ENCODE peak calls at places on chromosomes 6 and 20, in eight cellular contexts. B is endothelial cell of umbilical vein, Y is uterus, F is IMR-90, P is adrenal gland, K is HCT116, S is heart left ventricle, Q is esophagus squamous epithelium. W is an unnamed sample.

GRCh38 chr6:130780137-130780536 is 47.1 kb upstream of the SMLR1 start:
- DNase-seq in B (no peak), Y (no peak), F (no peak), P (no peak), K (no peak), S (no peak), Q (no peak), W (no peak)

GRCh38 chr6:28816909-28817807 is 106.6 kb downstream of the TRIM27 start:
- DNase-seq in B (peak; percentile 26), Y (no peak), F (peak; percentile 86), P (no peak), K (no peak), S (no peak), Q (no peak), W (no peak)

GRCh38 chr6:37019065-37019450 is 13.6 kb downstream of the FGD2 start:
- DNase-seq in B (no peak), Y (no peak), F (no peak), P (no peak), K (no peak), S (no peak), Q (no peak), W (no peak)

GRCh38 chr6:134379086-134379485 is 61.2 kb upstream of the SGK1 start:
- DNase-seq in B (no peak), Y (no peak), F (no peak), P (no peak), K (peak; percentile 73), S (peak; percentile 27), Q (no peak), W (no peak)

GRCh38 chr6:63391203-63391970 is 71.6 kb upstream of the LGSN start:
- DNase-seq in B (no peak), Y (no peak), F (no peak), P (no peak), K (no peak), S (no peak), Q (no peak), W (no peak)

GRCh38 chr6:161327360-161327953 is 53.6 kb upstream of the AGPAT4 start:
- DNase-seq in B (no peak), Y (no peak), F (no peak), P (no peak), K (peak; percentile 26), S (no peak), Q (no peak), W (no peak)

GRCh38 chr6:134517863-134518262 is 200.0 kb upstream of the SGK1 start:
- DNase-seq in B (no peak), Y (no peak), F (no peak), P (no peak), K (no peak), S (no peak), Q (no peak), W (no peak)

GRCh38 chr20:327946-328563 is 2.7 kb downstream of the SOX12 start:
- DNase-seq in B (peak; percentile 15), Y (peak; percentile 21), F (peak; percentile 20), P (no peak), K (no peak), S (no peak), Q (no peak), W (peak; percentile 75)

GRCh38 chr6:164108869-164109769 is 694.6 kb downstream of the QKI start:
- DNase-seq in B (peak; percentile 17), Y (peak; percentile 26), F (no peak), P (peak; percentile 92), K (no peak), S (peak; percentile 96), Q (no peak), W (no peak)

GRCh38 chr6:57021086-57021720 is 25.3 kb upstream of the KIAA1586 start:
- DNase-seq in B (peak; percentile 54), Y (no peak), F (peak; percentile 64), P (no peak), K (peak; percentile 51), S (no peak), Q (no peak), W (no peak)

GRCh38 chr6:114998492-114998891 is 655.7 kb upstream of the HS3ST5 start:
- DNase-seq in B (no peak), Y (no peak), F (no peak), P (no peak), K (no peak), S (no peak), Q (no peak), W (peak; percentile 49)
- TF ChIP-seq POLR2A in B (no peak), Y (no peak), F (no peak), P (no peak), K (no peak), S (no peak), Q (no peak), W (no peak)

GRCh38 chr20:3795511-3796468 is at the start of gene CDC25B:
- DNase-seq in B (peak; percentile 88), Y (peak; percentile 95), F (peak; percentile 83), P (peak; percentile 90), K (peak; percentile 84), S (peak; percentile 94), Q (peak; percentile 75), W (peak; percentile 97)
- TF ChIP-seq POLR2A in B (peak; percentile 61), Y (peak; percentile 63), F (peak; percentile 52), P (no peak), K (peak; percentile 47), S (peak; percentile 44), Q (no peak), W (peak; percentile 54)

GRCh38 chr20:10504893-10505292 is 69.8 kb downstream of the SLX4IP start:
- DNase-seq in B (no peak), Y (peak; percentile 27), F (peak; percentile 21), P (peak; percentile 30), K (no peak), S (no peak), Q (no peak), W (no peak)

GRCh38 chr20:10497283-10497682 is 62.2 kb downstream of the SLX4IP start:
- DNase-seq in B (no peak), Y (no peak), F (no peak), P (no peak), K (no peak), S (no peak), Q (no peak), W (no peak)

GRCh38 chr20:10498196-10498595 is 63.1 kb downstream of the SLX4IP start:
- DNase-seq in B (peak; percentile 65), Y (no peak), F (no peak), P (no peak), K (no peak), S (no peak), Q (no peak), W (no peak)

GRCh38 chr20:10502098-10502526 is 67.0 kb downstream of the SLX4IP start:
- DNase-seq in B (no peak), Y (no peak), F (no peak), P (no peak), K (no peak), S (no peak), Q (no peak), W (no peak)

DNA sequence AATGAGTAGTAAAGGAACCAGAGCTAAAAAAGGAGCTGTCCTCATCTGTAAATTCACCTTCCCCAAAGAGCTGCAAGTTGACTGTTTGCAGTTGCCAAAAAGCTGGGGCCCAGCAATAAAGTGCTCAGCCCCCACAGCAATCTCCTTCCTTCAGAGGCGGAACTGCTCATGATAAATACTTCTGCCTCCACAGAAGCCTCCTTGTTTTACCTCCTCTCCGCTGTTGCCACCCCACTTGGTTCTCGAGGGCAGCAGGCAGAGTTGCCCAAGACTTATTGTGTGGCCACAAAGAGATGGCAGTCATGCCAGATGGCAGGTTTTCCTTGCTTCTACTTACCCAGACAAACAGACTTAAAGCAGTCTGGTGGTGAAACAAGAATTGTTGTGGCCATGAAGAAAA is 66.3 kb downstream of the SLX4IP start:
- DNase-seq in B (no peak), Y (no peak), F (no peak), P (no peak), K (no peak), S (no peak), Q (no peak), W (no peak)
- TF ChIP-seq POLR2A in B (no peak), Y (no peak), F (no peak), P (no peak), K (no peak), S (no peak), Q (no peak), W (no peak)

GRCh38 chr20:35618032-35618371 is 2.4 kb downstream of the SPAG4 start:
- DNase-seq in B (no peak), Y (peak; percentile 14), F (no peak), P (no peak), K (no peak), S (no peak), Q (no peak), W (peak; percentile 54)

GRCh38 chr20:35618372-35619131 is 2.9 kb downstream of the SPAG4 start:
- DNase-seq in B (peak; percentile 31), Y (peak; percentile 39), F (peak; percentile 23), P (peak; percentile 39), K (no peak), S (peak; percentile 39), Q (no peak), W (peak; percentile 84)

GRCh38 chr20:35620818-35621559 is 5.4 kb downstream of the SPAG4 start:
- DNase-seq in B (no peak), Y (no peak), F (no peak), P (no peak), K (no peak), S (no peak), Q (no peak), W (peak; percentile 72)

GRCh38 chr20:35617397-35618031 is 1.9 kb downstream of the SPAG4 start:
- DNase-seq in B (peak; percentile 67), Y (peak; percentile 64), F (peak; percentile 53), P (peak; percentile 64), K (no peak), S (peak; percentile 67), Q (no peak), W (peak; percentile 89)

GRCh38 chr20:35619196-35620095 is 3.8 kb downstream of the SPAG4 start:
- DNase-seq in B (peak; percentile 88), Y (peak; percentile 84), F (peak; percentile 78), P (peak; percentile 82), K (peak; percentile 76), S (peak; percentile 76), Q (peak; percentile 25), W (peak; percentile 94)
- TF ChIP-seq POLR2A in B (peak; percentile 59), Y (peak; percentile 19), F (peak; percentile 38), P (no peak), K (no peak), S (no peak), Q (no peak), W (no peak)

GRCh38 chr20:45470262-45470931 is 844 bp downstream of the WFDC2 start:
- DNase-seq in B (no peak), Y (peak; percentile 25), F (no peak), P (no peak), K (no peak), S (peak; percentile 39), Q (no peak), W (no peak)
- TF ChIP-seq POLR2A in B (no peak), Y (peak; percentile 43), F (no peak), P (no peak), K (no peak), S (no peak), Q (no peak), W (no peak)

DNA sequence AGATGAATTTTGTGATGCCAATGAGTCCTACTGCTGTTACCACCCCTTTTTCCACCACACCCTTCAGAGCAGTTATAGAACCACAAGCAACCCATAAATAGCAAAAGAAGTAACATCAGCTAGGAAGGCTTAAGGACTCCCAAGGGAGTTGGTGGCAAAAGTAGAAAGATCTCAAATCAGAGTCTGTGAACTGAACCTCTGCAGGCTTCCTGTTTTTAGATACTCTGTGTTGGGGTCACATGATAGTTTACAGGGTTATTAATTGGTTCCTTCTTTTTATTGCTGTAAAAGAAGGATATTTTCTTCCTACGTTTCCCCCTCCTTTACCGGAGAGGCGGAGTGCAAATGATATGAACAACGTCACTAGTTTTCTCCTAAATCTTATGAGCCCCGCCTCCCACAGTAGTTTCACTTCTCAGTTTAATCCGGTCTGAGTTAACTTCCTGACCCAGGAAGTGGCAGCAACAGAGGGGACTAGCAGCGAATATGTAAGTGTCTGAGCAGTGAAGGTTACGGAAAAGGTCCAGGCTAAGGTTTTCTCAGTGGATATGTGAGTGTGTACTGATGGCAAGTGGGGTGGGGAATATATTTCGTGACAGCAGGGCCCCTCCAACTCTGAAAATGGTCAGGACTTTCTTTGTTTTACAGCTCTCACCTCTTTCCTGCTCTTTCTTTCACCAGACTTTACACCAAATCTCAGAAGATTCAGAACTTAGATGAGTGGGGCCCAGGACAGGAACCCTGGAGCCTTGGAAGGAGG is at the start of gene TRIM38:
- DNase-seq in B (peak; percentile 93), Y (peak; percentile 67), F (peak; percentile 89), P (peak; percentile 87), K (peak; percentile 54), S (peak; percentile 65), Q (peak; percentile 44), W (no peak)
- TF ChIP-seq POLR2A in B (peak; percentile 95), Y (peak; percentile 88), F (peak; percentile 93), P (peak; percentile 84), K (no peak), S (peak; percentile 89), Q (no peak), W (peak; percentile 94)